ENCODE peak calls at places on chromosomes 1 and 21, in four cellular contexts. V is H54, S is IMR-90, L is tibial nerve. Y is an unnamed sample.

GRCh38 chr1:207885129-207886032 is 25.5 kb downstream of the CD34 start:
- DNase-seq in V (peak; percentile 68), L (peak; percentile 89), S (peak; percentile 83), Y (peak; percentile 88)

GRCh38 chr21:43854773-43855633 is 10.0 kb upstream of the AGPAT3 start:
- DNase-seq in V (no peak), L (no peak), S (no peak), Y (no peak)

GRCh38 chr1:59151860-59152259 is 145.0 kb upstream of the FGGY start:
- DNase-seq in L (no peak), V (no peak), S (peak; percentile 40), Y (no peak)

GRCh38 chr1:27719286-27720251 is 6.2 kb upstream of the FAM76A start:
- DNase-seq in S (peak; percentile 6), V (no peak), L (no peak), Y (no peak)

GRCh38 chr1:53704804-53705445 is 34.0 kb downstream of the GLIS1 start:
- DNase-seq in S (no peak), L (no peak), V (no peak), Y (no peak)

GRCh38 chr1:72227667-72228066 is 54.7 kb downstream of the NEGR1 start:
- DNase-seq in V (no peak), S (peak; percentile 24), L (no peak), Y (no peak)

GRCh38 chr1:1406101-1406820 is 832 bp downstream of the MRPL20 start:
- DNase-seq in L (no peak), S (no peak), V (no peak), Y (no peak)

GRCh38 chr1:87894041-87894440 is 565.4 kb downstream of the LMO4 start:
- DNase-seq in S (no peak), V (no peak), L (no peak), Y (no peak)

GRCh38 chr1:245235156-245235555 is 80.4 kb downstream of the KIF26B start:
- DNase-seq in S (no peak), L (no peak), V (no peak), Y (no peak)

GRCh38 chr1:57788333-57788732 is 364.5 kb upstream of the DAB1 start:
- DNase-seq in V (no peak), S (no peak), L (no peak), Y (no peak)

GRCh38 chr1:19462781-19463180 is 22.6 kb downstream of the CAPZB start:
- DNase-seq in S (no peak), V (no peak), L (no peak), Y (no peak)

GRCh38 chr1:22228074-22228473 is 85.2 kb upstream of the WNT4 start:
- DNase-seq in V (no peak), S (no peak), L (no peak), Y (no peak)

GRCh38 chr1:119475866-119476439 is 31.1 kb upstream of the HSD3B1 start:
- DNase-seq in S (peak; percentile 21), L (peak; percentile 20), V (peak; percentile 41), Y (peak; percentile 71)

GRCh38 chr1:48547521-48547920 is 75.5 kb upstream of the SPATA6 start:
- DNase-seq in V (no peak), L (no peak), S (no peak), Y (no peak)

GRCh38 chr1:208264469-208265126 is 20.4 kb upstream of the PLXNA2 start:
- DNase-seq in V (no peak), L (peak; percentile 44), S (no peak), Y (no peak)

GRCh38 chr1:155940993-155941844 is at the start of gene RXFP4:
- DNase-seq in V (no peak), S (no peak), L (no peak), Y (peak; percentile 87)

GRCh38 chr1:230781596-230781995 is 34.4 kb downstream of the CAPN9 start:
- DNase-seq in V (no peak), S (peak; percentile 30), L (no peak), Y (no peak)

GRCh38 chr1:55519276-55519675 is 304.1 kb upstream of the USP24 start:
- DNase-seq in V (no peak), S (peak; percentile 16), L (no peak), Y (no peak)

GRCh38 chr1:228508253-228508652 is 21.1 kb downstream of the RNF187 start:
- DNase-seq in V (no peak), S (no peak), L (no peak), Y (no peak)

GRCh38 chr1:223714849-223715709 is 2.7 kb downstream of the CAPN2 start:
- DNase-seq in L (no peak), V (no peak), S (peak; percentile 96), Y (peak; percentile 47)

GRCh38 chr1:86468501-86468977 is at the start of gene CLCA1:
- DNase-seq in S (no peak), L (no peak), V (no peak), Y (no peak)

GRCh38 chr1:1203561-1204424 is 2.6 kb downstream of the TNFRSF18 start:
- DNase-seq in L (no peak), S (no peak), V (no peak), Y (peak; percentile 5)

GRCh38 chr1:39001516-39002389 is 10.7 kb downstream of the AKIRIN1 start:
- DNase-seq in L (no peak), S (no peak), V (no peak), Y (no peak)

GRCh38 chr1:111320066-111320879 is 29.6 kb downstream of the CHIA start:
- DNase-seq in L (no peak), V (no peak), S (no peak), Y (no peak)

GRCh38 chr1:231214918-231215675 is 25.9 kb upstream of the GNPAT start:
- DNase-seq in L (no peak), S (no peak), V (no peak), Y (no peak)

GRCh38 chr1:246608616-246609376 is 42.5 kb downstream of the CNST start:
- DNase-seq in L (peak; percentile 55), S (peak; percentile 97), V (peak; percentile 66), Y (peak; percentile 76)

GRCh38 chr1:24725209-24725651 is 20.0 kb upstream of the CLIC4 start:
- DNase-seq in S (peak; percentile 54), V (peak; percentile 60), L (no peak), Y (no peak)

GRCh38 chr1:54254055-54254454 is 54.1 kb downstream of the MRPL37 start:
- DNase-seq in L (no peak), S (peak; percentile 31), V (peak; percentile 76), Y (peak; percentile 55)

GRCh38 chr1:156643266-156644092 is 1.6 kb downstream of the BCAN start:
- DNase-seq in S (no peak), V (no peak), L (no peak), Y (no peak)

GRCh38 chr1:116191294-116191693 is 80.1 kb downstream of the MAB21L3 start:
- DNase-seq in L (no peak), V (no peak), S (no peak), Y (no peak)

GRCh38 chr21:29148535-29148934 is 18.1 kb downstream of the MAP3K7CL start:
- DNase-seq in S (peak; percentile 64), L (no peak), V (no peak), Y (no peak)

GRCh38 chr1:240526321-240526720 is 85.6 kb downstream of the GREM2 start:
- DNase-seq in V (no peak), S (peak; percentile 56), L (no peak), Y (no peak)

GRCh38 chr1:118998171-118998570 is 10.0 kb upstream of the TBX15 start:
- DNase-seq in S (no peak), V (no peak), L (no peak), Y (no peak)

DNA sequence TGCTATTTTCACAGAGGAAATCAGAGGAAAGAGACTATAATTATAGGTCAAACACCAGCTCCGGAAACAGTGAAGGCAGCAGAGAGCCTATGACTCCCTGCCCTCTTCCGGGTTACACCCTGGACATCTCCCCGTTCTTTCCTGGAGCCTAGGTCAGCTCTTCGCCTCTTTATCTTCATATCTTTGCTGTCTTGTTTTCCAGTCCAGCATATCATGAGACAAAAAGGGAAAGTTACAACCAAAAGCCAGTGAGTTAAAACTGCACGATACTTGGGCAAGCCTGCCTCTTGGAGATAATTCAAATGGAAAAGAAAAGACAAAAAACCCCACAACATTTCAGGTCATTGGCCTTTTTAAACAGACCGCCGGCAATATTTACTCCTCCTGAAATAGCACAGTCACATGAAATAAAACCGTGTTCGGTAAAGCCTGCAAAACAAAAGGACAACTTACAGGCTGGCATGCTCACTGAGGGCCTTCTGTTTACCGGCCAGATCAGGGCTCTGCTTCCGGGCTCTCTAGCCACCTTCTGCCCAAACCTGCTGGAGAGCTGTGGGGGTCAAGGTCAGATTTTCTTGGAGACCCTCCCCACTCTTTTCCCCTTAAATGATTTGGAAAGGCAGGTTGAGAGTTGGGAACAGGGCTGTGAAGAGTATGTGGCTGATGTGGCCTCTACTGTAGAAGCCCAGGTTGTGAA is 42.8 kb upstream of the PPP2R5A start:
- DNase-seq in V (no peak), S (no peak), L (no peak), Y (no peak)
- TF ChIP-seq POLR2A in V (no peak), S (no peak), L (no peak), Y (no peak)

DNA sequence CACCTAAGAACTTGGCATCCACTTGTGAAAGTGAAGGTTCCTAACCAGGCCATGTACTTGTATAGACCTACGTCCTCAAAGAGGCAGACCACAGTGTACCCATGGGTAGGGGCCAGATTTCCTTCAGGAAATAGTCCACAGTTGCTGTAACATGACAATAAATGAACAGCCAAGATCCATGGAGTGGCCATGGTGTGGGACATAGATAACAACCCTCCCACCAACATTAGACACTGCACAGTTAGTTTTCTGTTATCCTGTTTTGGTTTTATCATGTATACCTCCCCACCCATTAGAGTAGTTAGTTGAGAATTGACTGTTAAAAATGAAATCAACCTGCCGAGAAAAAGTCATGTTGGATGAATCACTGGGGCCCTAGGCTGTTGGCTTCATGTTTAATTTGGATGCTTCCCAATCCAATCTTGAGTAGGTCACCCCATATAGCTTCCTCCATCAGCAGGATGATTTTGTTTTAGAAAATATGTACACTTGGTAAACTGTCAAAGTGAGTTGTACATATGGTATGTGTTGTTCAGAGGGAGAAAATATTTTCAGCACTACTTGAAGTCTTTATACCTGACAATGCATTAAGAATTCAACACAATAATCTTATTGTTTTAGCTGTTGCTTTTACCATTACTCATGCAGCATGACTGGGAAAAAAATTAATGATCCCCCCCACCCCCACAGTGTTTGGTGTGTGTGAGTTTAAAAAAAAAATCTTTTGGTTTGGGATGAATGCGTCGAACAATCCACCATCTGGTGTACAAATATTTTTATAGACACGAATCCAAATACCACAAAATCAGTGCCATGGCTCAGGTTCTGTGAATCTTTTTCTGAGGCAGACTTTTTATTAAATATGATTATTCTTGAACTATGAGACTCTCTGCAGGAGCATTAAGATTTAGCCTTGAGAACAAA is 88.3 kb upstream of the ARHGAP29 start:
- DNase-seq in S (peak; percentile 99), V (peak; percentile 33), L (no peak), Y (no peak)
- TF ChIP-seq POLR2A in S (no peak), V (no peak), L (no peak), Y (no peak)

DNA sequence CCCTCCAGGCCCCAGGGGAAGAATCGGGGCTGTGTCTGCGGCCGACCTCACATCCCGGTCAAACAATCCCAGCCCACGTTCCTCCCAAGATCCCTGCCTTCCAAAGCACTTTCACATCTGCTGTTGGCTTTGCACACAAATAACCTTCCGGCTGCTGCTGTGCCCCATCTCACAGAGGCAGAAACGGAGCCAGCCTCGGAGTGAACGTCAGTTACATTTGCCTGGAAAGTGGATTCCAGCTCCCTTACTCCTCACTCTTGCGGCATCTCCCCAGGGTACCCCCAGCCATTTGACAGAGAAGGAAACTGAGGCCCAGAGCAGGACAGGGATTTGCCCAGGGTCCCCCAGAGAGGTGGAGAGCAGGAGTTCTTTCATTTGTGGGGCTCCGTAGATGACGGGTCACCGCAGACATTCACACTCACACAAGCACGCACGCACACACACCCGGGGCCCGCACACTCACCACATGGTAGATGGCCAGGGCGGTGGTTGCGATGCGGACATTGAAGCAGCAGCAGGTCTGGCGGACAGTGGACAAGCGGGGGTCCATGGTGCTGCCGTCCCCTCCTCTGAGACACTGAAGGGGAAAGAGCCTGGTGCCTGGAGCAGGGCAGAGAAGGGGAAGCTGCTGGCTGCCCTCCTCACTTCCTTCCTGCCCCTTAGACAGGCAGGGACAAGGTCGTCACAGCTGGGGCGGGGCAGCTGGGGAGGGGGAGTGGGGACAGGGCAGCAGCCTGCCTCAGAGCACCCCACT is at the start of gene LAPTM5:
- DNase-seq in S (no peak), L (peak; percentile 44), V (no peak), Y (peak; percentile 72)
- TF ChIP-seq POLR2A in S (no peak), L (peak; percentile 44), V (no peak), Y (peak; percentile 74)

GRCh38 chr1:159951551-159951950 is 2.5 kb downstream of the SLAMF9 start:
- DNase-seq in V (no peak), S (no peak), L (no peak), Y (no peak)
- TF ChIP-seq POLR2A in V (no peak), S (no peak), L (no peak), Y (no peak)